ENCODE peak calls at places on chromosomes 12 and 14, in four cellular contexts. Q is lower leg skin; Z is CD8-positive, alpha-beta memory T cell; S is retinal pigment epithelial cell. X is an unnamed sample.
A peak's percentile ranks its signal among the peaks of the same experiment; 100 is the strongest.

GRCh38 chr12:7017870-7018349 is 366 bp downstream of the LPCAT3 start:
- DNase-seq in Z (no peak), S (no peak), Q (no peak), X (no peak)

GRCh38 chr14:34665785-34666425 is 36.0 kb upstream of the SNX6 start:
- DNase-seq in S (peak; percentile 81), Z (no peak), Q (peak; percentile 54), X (peak; percentile 18)

GRCh38 chr14:85934123-85934885 is 404.4 kb downstream of the FLRT2 start:
- DNase-seq in Q (no peak), S (no peak), Z (peak; percentile 41), X (no peak)

GRCh38 chr12:50081096-50081808 is 3.9 kb upstream of the SMARCD1 start:
- DNase-seq in S (no peak), Z (no peak), Q (no peak), X (no peak)

GRCh38 chr14:72060917-72061316 is 128.7 kb downstream of the RGS6 start:
- DNase-seq in Z (no peak), S (no peak), Q (no peak), X (no peak)

GRCh38 chr12:13061377-13061776 is 17.2 kb downstream of the FAM234B start:
- DNase-seq in Q (no peak), S (no peak), Z (no peak), X (no peak)

GRCh38 chr14:92582706-92583452 is 69.3 kb downstream of the RIN3 start:
- DNase-seq in S (no peak), Q (no peak), Z (no peak), X (no peak)

GRCh38 chr12:121738340-121738858 is 25.8 kb downstream of the TMEM120B start:
- DNase-seq in Q (no peak), S (no peak), Z (no peak), X (no peak)

GRCh38 chr12:52740591-52740990 is 36.6 kb downstream of the KRT76 start:
- DNase-seq in S (no peak), Q (no peak), Z (no peak), X (no peak)

GRCh38 chr14:71687115-71687836 is 245.0 kb upstream of the RGS6 start:
- DNase-seq in S (no peak), Z (no peak), Q (no peak), X (no peak)

GRCh38 chr12:62732861-62733427 is 202.0 kb downstream of the PPM1H start:
- DNase-seq in Q (no peak), Z (no peak), S (no peak), X (no peak)

GRCh38 chr12:77754086-77754485 is 76.6 kb upstream of the NAV3 start:
- DNase-seq in S (peak; percentile 34), Q (no peak), Z (no peak), X (no peak)

GRCh38 chr14:100662850-100663527 is 63.7 kb upstream of the DLK1 start:
- DNase-seq in Z (peak; percentile 35), S (no peak), Q (peak; percentile 36), X (peak; percentile 32)

GRCh38 chr12:44477331-44477980 is 398.7 kb downstream of the NELL2 start:
- DNase-seq in Q (no peak), S (no peak), Z (no peak), X (no peak)

GRCh38 chr12:53289891-53290290 is 5.5 kb upstream of the PFDN5 start:
- DNase-seq in Q (no peak), Z (no peak), S (no peak), X (no peak)

GRCh38 chr12:62767946-62768345 is 167.0 kb downstream of the PPM1H start:
- DNase-seq in Q (no peak), Z (no peak), S (no peak), X (no peak)

GRCh38 chr12:32519047-32519446 is 119.7 kb downstream of the FGD4 start:
- DNase-seq in S (no peak), Q (no peak), Z (no peak), X (no peak)

GRCh38 chr12:32517966-32518365 is 118.6 kb downstream of the FGD4 start:
- DNase-seq in S (no peak), Q (no peak), Z (no peak), X (no peak)

GRCh38 chr12:32522322-32523221 is 123.2 kb downstream of the FGD4 start:
- DNase-seq in Q (no peak), Z (no peak), S (no peak), X (no peak)
- H3K4me3 ChIP-seq in Q (no peak overlapping the region), Z (no peak overlapping the region), S (no peak overlapping the region), X (no peak overlapping the region)

GRCh38 chr12:1797991-1798733 is 22.2 kb upstream of the LRTM2 start:
- DNase-seq in S (no peak), Z (no peak), Q (no peak), X (no peak)
- H3K4me3 ChIP-seq in S (no peak overlapping the region), Z (no peak overlapping the region), Q (no peak overlapping the region), X (no peak overlapping the region)

GRCh38 chr14:75280448-75280830 is 1.8 kb downstream of the FOS start:
- DNase-seq in Q (no peak), Z (no peak), S (no peak), X (no peak)
- H3K4me3 ChIP-seq in Q (peak overlapping the region; percentile 90), Z (no peak overlapping the region), S (peak overlapping the region; percentile 74), X (peak overlapping the region; percentile 95)

GRCh38 chr12:76256341-76256740 is 91.9 kb downstream of the BBS10 start:
- DNase-seq in S (no peak), Q (no peak), Z (no peak), X (no peak)

GRCh38 chr12:76259660-76260389 is 88.4 kb downstream of the BBS10 start:
- DNase-seq in Z (no peak), S (no peak), Q (peak; percentile 60), X (peak; percentile 50)

GRCh38 chr12:76259071-76259470 is 89.1 kb downstream of the BBS10 start:
- DNase-seq in Z (no peak), S (no peak), Q (no peak), X (peak; percentile 29)

GRCh38 chr12:76256904-76257303 is 91.3 kb downstream of the BBS10 start:
- DNase-seq in S (no peak), Q (no peak), Z (no peak), X (no peak)

GRCh38 chr12:76260390-76260748 is 87.8 kb downstream of the BBS10 start:
- DNase-seq in Z (no peak), Q (no peak), S (no peak), X (peak; percentile 61)
- H3K4me3 ChIP-seq in Z (no peak overlapping the region), Q (no peak overlapping the region), S (no peak overlapping the region), X (peak overlapping the region; percentile 22)

GRCh38 chr12:122823429-122823828 is 11.8 kb upstream of the HIP1R start:
- DNase-seq in S (no peak), Z (no peak), Q (no peak), X (no peak)

GRCh38 chr12:122830517-122831214 is 4.6 kb upstream of the HIP1R start:
- DNase-seq in Q (no peak), Z (no peak), S (no peak), X (no peak)

GRCh38 chr12:122825773-122826724 is 9.2 kb upstream of the HIP1R start:
- DNase-seq in Q (no peak), Z (no peak), S (no peak), X (no peak)

DNA sequence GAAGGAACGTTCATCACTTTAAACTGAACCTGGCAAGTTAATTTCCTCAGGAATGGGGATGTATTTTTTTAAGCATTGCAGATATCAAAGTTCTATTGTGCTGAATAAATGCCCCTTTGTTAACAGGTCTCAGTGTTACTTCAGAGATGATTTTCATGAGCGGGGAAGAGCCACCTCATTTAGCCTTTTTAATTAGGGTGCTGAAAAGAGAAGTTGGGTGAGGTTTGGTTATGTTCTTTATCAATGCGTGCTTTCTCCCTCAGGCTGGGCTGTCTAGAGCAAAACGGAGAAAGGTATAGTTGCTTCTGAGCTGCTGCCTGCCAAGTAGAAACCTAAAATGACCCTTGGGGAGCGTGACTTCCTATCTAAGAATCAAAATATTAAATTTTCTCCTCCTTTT is 8.0 kb upstream of the HIP1R start:
- DNase-seq in Q (no peak), Z (no peak), S (no peak), X (no peak)
- H3K4me3 ChIP-seq in Q (no peak overlapping the region), Z (no peak overlapping the region), S (no peak overlapping the region), X (no peak overlapping the region)

GRCh38 chr12:124642105-124642504 is 74.7 kb upstream of the NCOR2 start:
- DNase-seq in Q (no peak), Z (no peak), S (no peak), X (no peak)

GRCh38 chr12:124637586-124637985 is 70.2 kb upstream of the NCOR2 start:
- DNase-seq in Z (no peak), Q (no peak), S (no peak), X (peak; percentile 49)

GRCh38 chr12:124641591-124641990 is 74.2 kb upstream of the NCOR2 start:
- DNase-seq in Z (no peak), S (no peak), Q (no peak), X (no peak)

GRCh38 chr12:124639407-124639806 is 72.0 kb upstream of the NCOR2 start:
- DNase-seq in Q (no peak), S (no peak), Z (no peak), X (no peak)

DNA sequence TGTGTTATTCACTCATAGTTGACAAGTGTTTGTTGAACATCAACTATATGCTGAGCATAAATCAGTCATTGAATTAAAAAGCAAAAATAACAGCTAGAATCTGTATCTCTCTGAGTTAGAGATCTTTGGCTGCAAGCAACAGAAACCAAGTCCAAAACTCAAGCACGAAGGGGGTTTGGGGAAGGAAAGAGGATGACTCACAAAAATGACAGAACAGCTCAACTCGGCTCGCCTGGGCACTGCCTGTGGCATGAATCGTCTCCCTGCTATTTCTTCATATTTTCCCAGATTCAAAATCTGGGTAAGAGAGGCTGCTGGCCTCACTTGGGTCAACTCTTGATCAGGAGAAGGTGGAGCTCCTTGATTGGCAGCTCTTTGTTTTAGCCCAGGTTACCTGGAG is 72.7 kb upstream of the NCOR2 start:
- DNase-seq in Q (no peak), Z (no peak), S (no peak), X (no peak)
- H3K4me3 ChIP-seq in Q (no peak overlapping the region), Z (no peak overlapping the region), S (no peak overlapping the region), X (no peak overlapping the region)

DNA sequence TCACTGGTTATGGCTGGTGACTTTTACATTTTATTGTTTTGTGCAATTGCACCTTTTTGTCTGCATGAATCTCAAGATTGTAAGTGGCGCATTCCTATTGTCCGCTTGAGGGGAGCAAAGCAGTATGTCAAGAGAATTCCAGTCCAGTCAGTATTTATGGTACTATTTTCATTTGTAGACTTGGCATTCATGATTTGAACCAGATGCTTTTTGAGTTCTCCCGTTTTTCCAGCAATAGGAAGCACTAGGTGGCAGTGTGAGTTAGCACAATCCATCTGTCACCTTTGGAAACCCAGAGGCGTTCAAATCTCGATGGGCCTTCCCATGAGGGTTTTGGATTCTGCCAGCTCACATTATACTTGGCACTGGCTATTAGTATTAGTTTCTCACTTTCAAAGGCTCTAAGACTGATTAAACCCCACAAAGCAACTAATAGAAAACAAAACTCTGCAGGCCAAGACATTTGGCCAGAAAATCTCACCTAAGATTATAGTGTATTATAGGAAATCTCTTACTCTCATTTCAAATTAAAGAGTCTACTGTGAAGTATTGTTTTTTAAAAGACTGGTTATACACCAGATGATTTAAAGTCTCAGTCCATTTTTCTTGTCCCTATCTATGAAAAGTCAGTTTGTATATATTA is 2.2 kb downstream of the DACT1 start:
- DNase-seq in S (peak; percentile 68), Z (no peak), Q (peak; percentile 24), X (no peak)
- H3K4me3 ChIP-seq in S (peak overlapping the region; percentile 67), Z (peak overlapping the region; percentile 8), Q (no peak overlapping the region), X (no peak overlapping the region)

X was measured in gastrocnemius medialis.